ENCODE peak calls at places on chromosomes 13 and 19, in five cellular contexts. D, K, L, E and V are unnamed samples.

GRCh38 chr13:20825476-20825875 is 51.7 kb upstream of the EEF1AKMT1 start:
- DNase-seq in D (no peak), K (no peak), L (peak; percentile 21), E (no peak), V (peak; percentile 53)

GRCh38 chr19:3065675-3066357 is 3.5 kb upstream of the TLE5 start:
- DNase-seq in D (peak; percentile 42), K (no peak), L (peak; percentile 91), E (no peak), V (peak; percentile 64)

GRCh38 chr19:1671716-1672037 is 19.3 kb upstream of the TCF3 start:
- DNase-seq in D (no peak), K (no peak), L (peak; percentile 81), E (no peak), V (no peak)

GRCh38 chr13:112213467-112214245 is 146.7 kb downstream of the SOX1 start:
- DNase-seq in D (peak; percentile 20), K (no peak), L (no peak), E (no peak), V (no peak)

GRCh38 chr19:8373867-8374813 is 10.2 kb downstream of the ANGPTL4 start:
- DNase-seq in D (no peak), K (no peak), L (no peak), E (no peak), V (no peak)

GRCh38 chr19:10471909-10472308 is 31.2 kb downstream of the KEAP1 start:
- DNase-seq in D (no peak), K (peak; percentile 24), L (peak; percentile 65), E (peak; percentile 28), V (peak; percentile 72)

GRCh38 chr13:31947506-31947905 is 84.1 kb upstream of the FRY start:
- DNase-seq in D (no peak), K (no peak), L (no peak), E (no peak), V (no peak)

GRCh38 chr13:42345367-42345766 is 73.4 kb downstream of the AKAP11 start:
- DNase-seq in D (no peak), K (no peak), L (no peak), E (no peak), V (no peak)

GRCh38 chr19:4406626-4407025 is 4.2 kb downstream of the CHAF1A start:
- DNase-seq in D (no peak), K (no peak), L (no peak), E (no peak), V (no peak)

GRCh38 chr19:5090780-5091575 is 122.1 kb downstream of the KDM4B start:
- DNase-seq in D (peak; percentile 39), K (no peak), L (no peak), E (no peak), V (no peak)

GRCh38 chr13:29704648-29705047 is 109.2 kb upstream of the SLC7A1 start:
- DNase-seq in D (no peak), K (no peak), L (no peak), E (no peak), V (no peak)

GRCh38 chr19:42353341-42354015 is 28.0 kb downstream of the MEGF8 start:
- DNase-seq in D (no peak), K (no peak), L (no peak), E (no peak), V (no peak)

GRCh38 chr19:17145546-17146497 is 69.3 kb upstream of the USE1 start:
- DNase-seq in D (no peak), K (no peak), L (no peak), E (no peak), V (no peak)

GRCh38 chr13:50690020-50690419 is 153.5 kb downstream of the DLEU7 start:
- DNase-seq in D (no peak), K (no peak), L (no peak), E (no peak), V (no peak)

GRCh38 chr13:23701646-23702045 is 131.4 kb downstream of the TNFRSF19 start:
- DNase-seq in D (no peak), K (no peak), L (no peak), E (no peak), V (no peak)